ENCODE peak calls at places on chromosomes 3 and 15, in six cellular contexts. B, D, R, X, O and S are unnamed samples.

GRCh38 chr3:178392553-178392952 is 143.7 kb upstream of the KCNMB2 start:
- DNase-seq in B (no peak), D (no peak), R (no peak), X (no peak), O (no peak), S (no peak)

GRCh38 chr3:8307545-8308110 is 194.0 kb upstream of the LMCD1 start:
- DNase-seq in B (no peak), D (no peak), R (no peak), X (no peak), O (no peak), S (no peak)

GRCh38 chr15:57607570-57608000 is 15.9 kb downstream of the MYZAP start:
- DNase-seq in B (no peak), D (no peak), R (no peak), X (no peak), O (peak), S (no peak)

GRCh38 chr3:131109156-131109555 is 82.5 kb downstream of the NEK11 start:
- DNase-seq in B (no peak), D (no peak), R (no peak), X (no peak), O (no peak), S (no peak)

GRCh38 chr3:14274999-14275961 is 96.7 kb downstream of the LSM3 start:
- DNase-seq in B (no peak), D (no peak), R (no peak), X (peak), O (no peak), S (no peak)

GRCh38 chr3:10447527-10448260 is 57.7 kb downstream of the ATP2B2 start:
- DNase-seq in B (no peak), D (no peak), R (no peak), X (no peak), O (no peak), S (no peak)

GRCh38 chr3:192229866-192230265 is 497.5 kb downstream of the FGF12 start:
- DNase-seq in B (no peak), D (no peak), R (no peak), X (no peak), O (no peak), S (no peak)

GRCh38 chr3:5891721-5892120 is 704.2 kb downstream of the EDEM1 start:
- DNase-seq in B (no peak), D (no peak), R (no peak), X (no peak), O (no peak), S (no peak)

GRCh38 chr3:106403746-106404145 is 534.9 kb upstream of the CBLB start:
- DNase-seq in B (no peak), D (no peak), R (no peak), X (no peak), O (no peak), S (no peak)

GRCh38 chr15:90883971-90884718 is at the start of gene FES:
- DNase-seq in B (peak), D (peak), R (peak), X (peak), O (peak), S (peak)

GRCh38 chr3:17686613-17687012 is 55.8 kb downstream of the TBC1D5 start:
- DNase-seq in B (no peak), D (no peak), R (no peak), X (no peak), O (no peak), S (no peak)

GRCh38 chr3:87236093-87236492 is 9.0 kb downstream of the CHMP2B start:
- DNase-seq in B (no peak), D (no peak), R (no peak), X (no peak), O (no peak), S (no peak)

GRCh38 chr15:29050870-29051269 is 165.1 kb downstream of the APBA2 start:
- DNase-seq in B (no peak), D (no peak), R (no peak), X (peak), O (no peak), S (no peak)

GRCh38 chr15:75227663-75228280 is 26.1 kb downstream of the C15orf39 start:
- DNase-seq in B (no peak), D (no peak), R (no peak), X (no peak), O (no peak), S (no peak)

GRCh38 chr3:151216641-151217040 is 13.6 kb upstream of the GPR171 start:
- DNase-seq in B (no peak), D (no peak), R (no peak), X (no peak), O (no peak), S (no peak)

DNA sequence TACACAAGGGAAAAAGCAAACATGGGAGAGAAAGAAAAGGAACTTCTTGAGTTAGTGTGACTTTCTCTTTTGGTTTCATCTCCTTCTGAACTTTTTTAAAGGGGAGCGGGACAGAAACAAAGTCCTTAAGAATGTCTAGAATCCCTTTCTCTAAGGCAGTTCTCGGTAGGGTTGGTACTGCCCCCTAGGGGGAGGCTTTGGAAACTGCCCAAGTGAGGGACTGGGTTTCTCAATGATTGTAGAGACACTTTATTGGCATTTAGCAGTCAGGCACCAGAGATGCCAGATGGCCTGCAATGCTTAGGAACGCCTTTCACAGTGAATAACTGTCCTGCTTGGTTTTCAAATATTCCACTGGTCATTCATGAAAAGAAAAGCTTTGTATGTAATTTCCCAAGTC is 172.6 kb downstream of the WDR72 start:
- DNase-seq in B (peak), D (peak), R (no peak), X (peak), O (no peak), S (peak)
- TF ChIP-seq CTCF in B (peak), D (peak), R (no peak), X (peak), O (no peak), S (no peak)

GRCh38 chr3:38369186-38369585 is 22.6 kb downstream of the XYLB start:
- DNase-seq in B (no peak), D (no peak), R (no peak), X (no peak), O (no peak), S (no peak)

GRCh38 chr3:38367709-38368108 is 21.1 kb downstream of the XYLB start:
- DNase-seq in B (no peak), D (no peak), R (peak), X (no peak), O (no peak), S (no peak)

GRCh38 chr3:38366082-38366481 is 19.5 kb downstream of the XYLB start:
- DNase-seq in B (no peak), D (no peak), R (no peak), X (no peak), O (no peak), S (no peak)

GRCh38 chr3:38370149-38370548 is 23.6 kb downstream of the XYLB start:
- DNase-seq in B (no peak), D (no peak), R (no peak), X (no peak), O (no peak), S (no peak)

DNA sequence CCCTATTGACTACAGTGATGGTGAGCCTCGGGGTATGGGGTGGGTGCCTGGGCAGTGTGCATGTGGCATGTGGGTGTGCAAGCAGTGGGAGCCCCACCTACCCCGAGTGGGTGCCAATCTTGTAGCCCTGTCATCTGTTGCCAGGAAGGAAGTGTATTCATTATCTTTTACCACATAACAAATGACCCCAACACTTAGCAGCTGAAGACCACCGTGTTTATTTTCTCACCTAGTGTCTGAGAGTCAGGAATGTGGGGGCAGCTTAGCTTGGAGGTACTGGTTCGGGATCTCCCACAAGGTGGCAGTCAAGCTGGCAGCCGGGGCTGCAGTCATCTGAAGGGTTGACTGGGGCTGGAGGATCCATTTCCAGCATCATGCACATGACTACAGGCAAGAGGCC is 21.7 kb downstream of the XYLB start:
- DNase-seq in B (no peak), D (no peak), R (no peak), X (peak), O (no peak), S (no peak)
- TF ChIP-seq CTCF in B (no peak), D (no peak), R (no peak), X (peak), O (no peak), S (no peak)

DNA sequence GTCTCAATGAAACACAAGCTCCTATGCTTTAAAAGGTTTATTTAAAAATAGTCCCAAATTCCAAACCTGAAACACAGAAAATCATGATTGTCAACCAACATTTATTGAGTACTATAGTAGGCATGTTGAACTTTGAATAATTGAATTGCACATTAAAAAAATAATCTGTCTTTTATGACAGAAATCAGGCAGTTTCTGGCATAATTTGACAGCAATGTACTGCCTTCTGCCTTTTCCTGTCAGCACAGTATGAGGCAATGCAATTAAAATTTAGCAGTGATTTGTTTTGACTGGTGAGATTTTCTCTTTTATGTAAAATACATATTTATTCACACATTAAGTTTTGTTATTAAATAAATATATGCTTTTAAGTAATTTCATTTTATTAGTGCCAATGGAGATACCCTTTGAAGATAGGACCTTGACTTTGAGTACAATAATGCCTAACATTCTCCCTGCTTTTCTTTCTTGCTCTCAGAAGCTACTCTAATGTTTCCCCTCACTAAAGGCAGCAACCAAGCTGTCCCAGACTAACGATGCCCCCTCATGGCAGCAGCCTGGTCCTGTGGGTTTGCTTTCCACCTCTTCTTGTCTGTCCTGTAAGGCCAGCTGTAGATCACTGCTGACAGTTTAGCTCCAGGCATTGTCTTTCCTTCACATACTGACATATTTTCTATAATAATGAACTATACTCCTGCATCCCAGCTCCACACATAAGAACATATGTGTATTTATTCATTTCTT is 346.7 kb downstream of the IL20RB start:
- DNase-seq in B (no peak), D (no peak), R (no peak), X (peak), O (no peak), S (no peak)
- TF ChIP-seq CTCF in B (peak), D (no peak), R (no peak), X (peak), O (no peak), S (no peak)

DNA sequence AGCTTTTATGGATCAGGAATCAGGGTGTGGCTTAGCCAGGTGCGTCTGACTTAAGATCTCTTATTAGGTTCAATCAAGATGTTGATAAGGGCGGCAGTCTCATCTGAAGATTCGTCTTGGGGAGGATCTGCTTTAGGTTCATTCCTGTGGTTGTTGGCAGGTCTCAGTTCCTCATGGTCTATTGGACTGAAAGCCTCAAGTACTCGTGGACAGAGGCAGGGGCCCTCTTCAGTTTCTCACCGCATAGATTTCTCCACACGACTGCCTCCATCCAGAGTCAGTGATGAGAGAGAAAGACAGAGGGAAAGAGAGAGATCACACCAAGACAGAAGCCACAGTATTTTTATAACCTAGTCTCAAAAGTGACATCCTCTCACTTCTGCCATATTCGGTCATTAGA is 9.4 kb downstream of the MEX3B start:
- DNase-seq in B (no peak), D (no peak), R (no peak), X (no peak), O (no peak), S (no peak)
- TF ChIP-seq CTCF in B (no peak), D (no peak), R (no peak), X (no peak), O (no peak), S (no peak)

GRCh38 chr3:113695426-113695817 is 1.0 kb downstream of the USF3 start:
- DNase-seq in B (no peak), D (no peak), R (no peak), X (no peak), O (no peak), S (peak)
- TF ChIP-seq CTCF in B (no peak), D (no peak), R (no peak), X (no peak), O (no peak), S (no peak)

GRCh38 chr3:149752788-149753136 is 473 bp upstream of the COMMD2 start:
- DNase-seq in B (no peak), D (no peak), R (no peak), X (no peak), O (no peak), S (peak)
- TF ChIP-seq CTCF in B (no peak), D (no peak), R (no peak), X (no peak), O (no peak), S (no peak)

DNA sequence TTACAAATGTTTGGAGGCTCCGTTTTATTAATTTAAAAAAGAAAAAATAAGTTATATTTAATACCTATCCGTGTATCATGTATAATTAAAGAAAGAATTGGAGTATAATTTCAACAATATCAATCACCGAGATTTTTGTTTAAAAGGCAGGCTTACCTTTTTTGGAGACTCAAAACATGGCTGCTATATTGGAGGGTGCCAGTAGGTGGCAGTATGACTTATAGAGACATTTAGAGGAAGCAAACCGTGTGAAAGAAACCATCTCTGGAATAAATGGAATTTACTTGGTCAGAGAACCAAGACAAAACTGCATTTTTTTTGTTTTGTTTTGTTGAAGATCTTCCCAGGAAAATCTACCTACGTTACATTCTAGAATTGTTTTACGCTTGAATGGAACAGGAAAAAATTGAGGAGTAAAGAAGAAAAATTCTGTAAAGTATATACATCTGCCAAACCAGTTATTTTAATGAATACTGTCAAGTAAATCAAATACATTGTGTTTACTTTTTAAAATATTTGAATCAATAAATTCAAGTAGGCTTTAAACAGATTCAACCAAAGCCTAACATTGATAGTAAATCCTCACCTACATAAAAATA is 802.6 kb upstream of the ALCAM start:
- DNase-seq in B (peak), D (no peak), R (peak), X (peak), O (peak), S (no peak)
- TF ChIP-seq CTCF in B (peak), D (peak), R (peak), X (peak), O (peak), S (no peak)

DNA sequence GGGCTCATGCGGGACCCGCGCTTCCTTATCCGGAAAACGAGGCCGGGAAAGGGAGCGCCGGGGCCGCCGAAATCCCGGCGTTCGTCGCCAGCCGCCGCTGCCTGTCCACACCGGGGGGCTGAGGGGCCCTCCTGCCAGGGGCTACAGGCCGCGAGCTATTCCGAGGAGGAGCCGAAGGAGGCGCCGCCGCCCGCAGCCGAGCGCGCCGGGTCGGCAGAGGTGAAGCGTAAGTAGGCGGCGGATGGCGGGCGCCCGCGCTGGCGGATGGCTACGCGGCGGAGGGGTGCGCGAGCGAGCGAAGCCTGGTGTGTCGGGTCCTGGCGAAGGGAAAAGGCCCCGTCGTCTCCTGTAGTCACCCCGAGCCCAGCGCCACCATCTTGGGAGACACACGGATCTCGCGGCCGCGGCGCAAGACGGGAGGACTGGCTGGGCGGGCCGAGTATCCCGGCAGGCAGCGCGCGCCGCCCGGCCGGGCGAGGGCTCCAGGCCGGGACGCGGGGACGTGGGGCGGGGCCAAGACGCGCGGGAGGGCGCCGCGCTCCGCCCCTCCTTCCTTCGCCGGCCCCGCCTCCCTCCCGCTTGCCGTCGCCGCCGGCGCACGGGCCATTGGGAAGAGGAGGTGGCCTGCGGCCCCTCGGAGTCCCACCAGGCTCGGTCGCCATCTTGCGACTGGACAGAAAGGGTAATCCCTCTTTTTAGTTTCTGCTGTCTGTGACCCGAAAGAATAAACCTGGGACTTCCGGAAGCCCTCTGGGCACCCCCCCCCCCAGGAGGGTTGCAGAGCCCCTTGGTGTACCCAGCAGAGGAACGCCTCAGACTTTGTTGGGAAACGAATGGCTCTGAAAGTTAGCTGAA is at the start of gene UBE3A:
- DNase-seq in B (peak), D (peak), R (peak), X (peak), O (peak), S (peak)
- TF ChIP-seq CTCF in B (no peak), D (peak), R (peak), X (no peak), O (peak), S (no peak)

GRCh38 chr3:114827495-114827894 is 319.6 kb downstream of the ZBTB20 start:
- DNase-seq in B (peak), D (peak), R (no peak), X (no peak), O (no peak), S (peak)
- TF ChIP-seq CTCF in B (peak), D (peak), R (peak), X (peak), O (peak), S (peak)

GRCh38 chr3:30970183-30970582 is 75.7 kb upstream of the GADL1 start:
- DNase-seq in B (no peak), D (no peak), R (no peak), X (no peak), O (no peak), S (no peak)
- TF ChIP-seq CTCF in B (no peak), D (peak), R (no peak), X (peak), O (no peak), S (no peak)